ENCODE peak calls at places on chromosomes 5 and 9, in eight cellular contexts. M is H9; P is M059J; R is activated effector memory CD4-positive, alpha-beta T cell treated with anti-CD3 and anti-CD28 coated beads, Interleukin-2, amount 50 U/mL, for 16 hours; Y is HEK293T; V is CD8-positive, alpha-beta T cell; I is stimulated activated CD8-positive, alpha-beta memory T cell treated with anti-CD3 and anti-CD28 coated beads, Interleukin-15, amount 100 ng/mL, for 24 hours; Q is cardiac muscle cell. D is an unnamed sample.

GRCh38 chr9:107039546-107039945 is 176.6 kb downstream of the ZNF462 start:
- DNase-seq in M (no peak), P (peak), R (no peak), Y (no peak), V (no peak), I (no peak), Q (peak), D (no peak)

GRCh38 chr9:124654431-124654830 is 116.7 kb downstream of the NR6A1 start:
- DNase-seq in M (no peak), P (no peak), R (no peak), Y (no peak), V (no peak), I (no peak), Q (no peak), D (no peak)

GRCh38 chr5:175616083-175616482 is 41.8 kb upstream of the HRH2 start:
- DNase-seq in M (no peak), P (no peak), R (no peak), Y (no peak), V (no peak), I (no peak), Q (no peak), D (no peak)

GRCh38 chr5:949815-950560 is 57.3 kb downstream of the TRIP13 start:
- DNase-seq in M (no peak), P (no peak), R (no peak), Y (no peak), V (no peak), I (no peak), Q (no peak), D (no peak)

GRCh38 chr5:39604491-39604890 is 179.7 kb upstream of the DAB2 start:
- DNase-seq in M (no peak), P (no peak), R (no peak), Y (no peak), V (no peak), I (no peak), Q (no peak), D (no peak)

GRCh38 chr5:172102913-172103629 is 85.0 kb downstream of the STK10 start:
- DNase-seq in M (peak), P (peak), R (peak), Y (no peak), V (no peak), I (no peak), Q (peak), D (no peak)

GRCh38 chr5:6728795-6729183 is 15.6 kb downstream of the TENT4A start:
- DNase-seq in M (no peak), P (no peak), R (no peak), Y (no peak), V (no peak), I (no peak), Q (no peak), D (no peak)

GRCh38 chr9:72041775-72042194 is 18.6 kb downstream of the C9orf57 start:
- DNase-seq in M (no peak), P (peak), R (no peak), Y (no peak), V (no peak), I (no peak), Q (peak), D (no peak)

GRCh38 chr9:131096490-131097258 is at the start of gene AIF1L:
- DNase-seq in M (peak), P (peak), R (peak), Y (peak), V (no peak), I (no peak), Q (no peak), D (no peak)

GRCh38 chr5:101136454-101136853 is 233.4 kb upstream of the ST8SIA4 start:
- DNase-seq in M (no peak), P (no peak), R (no peak), Y (no peak), V (no peak), I (no peak), Q (no peak), D (no peak)

GRCh38 chr5:133664422-133664821 is 52.1 kb upstream of the FSTL4 start:
- DNase-seq in M (no peak), P (peak), R (no peak), Y (no peak), V (no peak), I (no peak), Q (no peak), D (no peak)

GRCh38 chr5:171647043-171647899 is 138.3 kb upstream of the SMIM23 start:
- DNase-seq in M (peak), P (peak), R (no peak), Y (no peak), V (no peak), I (no peak), Q (peak), D (no peak)

GRCh38 chr9:109387856-109388255 is 67.0 kb upstream of the EPB41L4B start:
- DNase-seq in M (no peak), P (no peak), R (no peak), Y (no peak), V (no peak), I (no peak), Q (no peak), D (no peak)

GRCh38 chr9:70484232-70485130 is 70.0 kb upstream of the KLF9 start:
- DNase-seq in M (peak), P (peak), R (no peak), Y (peak), V (no peak), I (no peak), Q (peak), D (peak)

GRCh38 chr9:110156902-110157301 is 51.1 kb downstream of the C9orf152 start:
- DNase-seq in M (no peak), P (peak), R (no peak), Y (no peak), V (peak), I (no peak), Q (peak), D (peak)

GRCh38 chr9:4182831-4183230 is 117.0 kb downstream of the GLIS3 start:
- DNase-seq in M (no peak), P (no peak), R (no peak), Y (no peak), V (no peak), I (no peak), Q (no peak), D (no peak)

GRCh38 chr5:135438712-135439111 is 8.4 kb downstream of the DCANP1 start:
- DNase-seq in M (peak), P (no peak), R (no peak), Y (no peak), V (no peak), I (no peak), Q (no peak), D (no peak)

GRCh38 chr5:180375291-180375690 is 22.2 kb upstream of the GFPT2 start:
- DNase-seq in M (no peak), P (no peak), R (no peak), Y (no peak), V (no peak), I (no peak), Q (no peak), D (no peak)

GRCh38 chr5:76690704-76691469 is 25.0 kb upstream of the F2R start:
- DNase-seq in M (no peak), P (peak), R (no peak), Y (no peak), V (no peak), I (no peak), Q (no peak), D (no peak)

GRCh38 chr5:150625164-150625535 is 15.3 kb upstream of the SYNPO start:
- DNase-seq in M (no peak), P (no peak), R (no peak), Y (no peak), V (no peak), I (no peak), Q (no peak), D (no peak)

GRCh38 chr5:110371725-110372041 is 354.8 kb downstream of the TMEM232 start:
- DNase-seq in M (no peak), P (no peak), R (no peak), Y (no peak), V (no peak), I (no peak), Q (no peak), D (peak)

GRCh38 chr9:111952559-111952958 is 55.9 kb downstream of the UGCG start:
- DNase-seq in M (no peak), P (peak), R (no peak), Y (no peak), V (no peak), I (no peak), Q (peak), D (no peak)

GRCh38 chr5:179820483-179821297 is at the start of gene SQSTM1:
- DNase-seq in M (peak), P (peak), R (peak), Y (peak), V (peak), I (peak), Q (peak), D (peak)

GRCh38 chr9:125655074-125655633 is 51.9 kb downstream of the MAPKAP1 start:
- DNase-seq in M (no peak), P (no peak), R (no peak), Y (no peak), V (no peak), I (no peak), Q (no peak), D (no peak)

D was measured in naive B cell.